ENCODE peak calls at places on chromosome 14, in eight cellular contexts. N is pancreas, Q is MM.1S, T is LNCaP clone FGC, B is stomach, A is cardiac muscle cell, V is psoas muscle, E is fibroblast of the aortic adventitia. C is an unnamed sample.

GRCh38 chr14:32366256-32366655 is 37.2 kb downstream of the AKAP6 start:
- DNase-seq in B (no peak), T (no peak), V (no peak), A (peak), E (peak), Q (no peak), N (no peak), C (peak)

GRCh38 chr14:98742001-98742400 is 530.0 kb downstream of the BCL11B start:
- DNase-seq in V (no peak), A (no peak), E (no peak), N (no peak), T (no peak), B (no peak), Q (no peak), C (no peak)

GRCh38 chr14:74085047-74085637 is 386 bp downstream of the LIN52 start:
- DNase-seq in A (peak), Q (peak), N (no peak), T (no peak), E (no peak), B (no peak), V (peak), C (no peak)

GRCh38 chr14:50932592-50933500 is 11.4 kb downstream of the PYGL start:
- DNase-seq in B (no peak), A (no peak), E (no peak), N (no peak), V (no peak), Q (no peak), T (no peak), C (no peak)

GRCh38 chr14:98137626-98138025 is 1134.4 kb downstream of the BCL11B start:
- DNase-seq in A (no peak), N (no peak), Q (no peak), E (no peak), T (no peak), V (no peak), B (no peak), C (no peak)

GRCh38 chr14:51776102-51776894 is 84.1 kb upstream of the GNG2 start:
- DNase-seq in B (no peak), Q (peak), E (peak), N (no peak), A (peak), V (peak), T (no peak), C (no peak)

GRCh38 chr14:97584528-97584927 is 787.3 kb downstream of the VRK1 start:
- DNase-seq in V (no peak), E (no peak), A (no peak), T (no peak), N (no peak), Q (no peak), B (no peak), C (no peak)

GRCh38 chr14:57205953-57206352 is 62.8 kb downstream of the EXOC5 start:
- DNase-seq in B (no peak), V (no peak), A (no peak), Q (no peak), T (no peak), E (no peak), N (no peak), C (no peak)

GRCh38 chr14:24067133-24068082 is 4.0 kb upstream of the CPNE6 start:
- DNase-seq in N (peak), V (no peak), Q (no peak), E (no peak), A (no peak), T (no peak), B (no peak), C (no peak)

GRCh38 chr14:100653409-100653808 is 66.2 kb upstream of the BEGAIN start:
- DNase-seq in Q (no peak), A (no peak), E (no peak), N (peak), B (no peak), V (no peak), T (no peak), C (no peak)
- TF ChIP-seq CTCF in Q (peak), A (peak), E (peak), N (peak), B (peak), V (peak), T (peak), C (peak)

DNA sequence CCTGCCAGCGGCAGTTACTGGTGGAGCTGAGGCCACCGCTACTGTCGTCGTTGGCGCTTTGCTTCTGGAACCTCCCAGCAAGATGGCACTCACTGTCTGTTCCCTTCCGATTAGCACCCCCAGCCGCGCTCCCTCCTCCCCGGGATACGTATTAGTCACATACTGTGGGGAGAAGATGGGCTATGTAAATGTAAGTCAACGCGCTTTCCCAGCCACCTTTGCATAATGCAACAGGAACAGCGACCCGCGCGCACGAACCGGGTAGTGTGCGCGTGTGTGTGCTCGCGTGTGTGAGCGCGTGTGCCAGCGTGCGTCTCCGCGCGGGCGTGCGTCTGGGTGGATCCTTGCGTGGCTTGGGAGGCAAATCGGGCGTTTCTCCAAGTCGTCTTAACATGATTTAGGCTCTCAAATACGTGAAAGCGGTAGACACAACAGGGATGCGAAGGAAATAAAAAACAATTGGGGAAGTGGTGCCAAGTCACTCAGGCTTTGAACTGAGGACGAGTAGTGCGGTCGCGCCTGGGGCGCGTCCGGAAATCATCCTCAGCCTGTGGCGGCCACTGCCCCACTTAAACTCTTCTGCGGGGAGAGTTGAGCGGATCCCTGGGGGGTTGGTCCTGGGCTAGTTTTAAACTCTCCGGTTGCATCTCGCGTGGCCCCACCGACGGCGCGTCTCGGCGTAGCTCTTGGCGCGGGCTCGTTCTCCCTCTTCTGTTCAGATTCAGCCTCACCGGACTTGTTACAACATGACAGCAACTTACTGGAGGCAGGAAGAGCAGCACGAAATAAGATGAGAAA is 1.8 kb downstream of the FLRT2 start:
- DNase-seq in V (peak), T (no peak), A (peak), E (peak), Q (no peak), N (peak), B (peak), C (no peak)
- H3K4me3 ChIP-seq in V (peak), T (no peak), A (peak), E (peak), Q (no peak), N (peak), B (peak), C (peak)

DNA sequence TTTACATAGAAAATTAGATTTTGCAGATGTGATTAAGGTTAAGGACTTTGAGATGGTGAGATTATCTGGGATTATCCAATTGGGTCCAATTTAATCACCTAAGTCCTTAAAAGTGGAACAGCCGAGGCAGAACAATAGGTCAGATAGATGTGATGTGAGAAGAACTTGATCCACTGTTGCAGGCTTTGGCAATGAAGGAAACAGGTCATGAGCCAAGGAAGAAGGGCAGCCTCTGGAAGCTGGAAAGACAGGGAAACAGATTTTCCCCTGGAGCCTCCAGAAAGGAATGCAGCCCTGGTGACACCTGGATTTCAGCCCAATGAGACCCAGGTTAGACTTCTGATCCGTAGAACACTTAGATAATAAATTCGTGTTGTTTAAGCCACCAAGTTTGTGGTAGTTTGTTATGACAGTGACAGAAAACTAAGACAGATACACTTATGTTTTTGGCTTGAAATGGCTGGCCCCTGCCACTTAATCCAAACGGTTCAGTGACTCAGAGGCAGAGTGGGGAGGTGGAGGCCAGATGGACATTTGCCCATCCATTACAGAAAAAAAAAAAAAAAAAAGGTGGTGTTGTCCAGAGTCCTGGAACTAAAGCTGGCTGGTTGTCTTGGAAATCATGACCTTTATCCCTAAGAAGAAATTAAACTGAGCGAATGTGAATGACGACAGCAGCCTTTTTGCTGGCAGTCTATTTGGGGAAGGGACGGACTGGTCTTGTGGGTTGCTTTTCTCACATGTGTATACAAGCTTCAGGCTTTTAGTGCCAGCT is 181.9 kb upstream of the NRXN3 start:
- DNase-seq in N (no peak), V (no peak), A (no peak), Q (no peak), B (no peak), E (peak), T (no peak), C (no peak)
- TF ChIP-seq CTCF in N (no peak), V (no peak), A (no peak), Q (no peak), B (no peak), E (no peak), T (no peak), C (no peak)

DNA sequence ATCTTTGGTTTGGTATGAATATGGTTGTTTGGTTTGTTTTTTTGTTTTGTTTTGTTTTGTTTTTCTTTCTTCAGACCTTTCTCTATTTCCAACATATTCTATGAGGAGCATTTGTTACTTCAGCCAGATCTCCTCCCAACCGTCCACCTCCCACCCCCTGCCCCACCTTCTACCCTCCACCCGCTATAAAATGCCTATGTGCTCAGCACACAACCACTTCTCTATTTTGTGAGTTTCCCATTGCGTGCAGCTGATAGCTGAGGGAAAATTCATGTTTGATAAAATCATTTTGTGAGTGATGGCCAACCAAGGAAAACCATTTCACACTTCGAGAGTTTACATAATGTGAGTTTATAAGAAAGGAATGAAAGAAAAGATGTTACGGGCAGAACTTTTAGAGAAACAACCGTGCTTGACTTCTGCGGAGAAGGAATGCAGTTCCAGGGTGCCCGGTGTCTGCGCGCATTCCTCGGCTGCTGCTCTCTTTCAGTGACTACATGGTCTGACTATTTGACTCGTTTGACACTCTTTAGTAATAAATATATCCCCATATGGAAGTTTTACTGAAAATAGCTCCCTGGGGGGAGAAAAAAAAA is 140.9 kb downstream of the EFCAB11 start:
- DNase-seq in B (no peak), T (no peak), Q (no peak), E (peak), A (peak), V (no peak), N (no peak), C (peak)
- H3K4me3 ChIP-seq in B (no peak), T (no peak), Q (no peak), E (peak), A (no peak), V (peak), N (no peak), C (no peak)

GRCh38 chr14:49654511-49654910 is 19.5 kb upstream of the DNAAF2 start:
- DNase-seq in N (no peak), T (no peak), E (no peak), V (no peak), Q (no peak), B (no peak), A (no peak), C (no peak)

DNA sequence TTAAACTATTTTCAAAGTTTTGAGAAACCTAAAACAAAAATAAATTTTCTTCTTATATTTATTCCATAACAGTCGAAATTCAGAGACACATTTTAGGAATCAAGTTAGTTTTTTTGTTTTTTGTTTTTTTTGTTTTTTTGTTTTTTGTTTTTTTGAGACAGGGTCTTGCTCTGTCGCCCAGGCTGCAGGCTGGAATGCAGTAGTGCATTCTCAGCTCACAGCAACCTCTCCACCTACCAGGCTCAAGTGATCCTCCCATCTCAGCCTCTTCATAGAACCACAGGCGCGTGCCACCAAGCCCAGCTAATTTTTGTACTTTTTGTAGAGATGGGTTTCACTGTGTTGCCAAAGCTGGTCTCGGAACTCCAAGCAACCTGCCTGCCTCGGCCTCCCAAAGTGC is 18.5 kb upstream of the DNAAF2 start:
- DNase-seq in A (no peak), B (no peak), Q (no peak), E (no peak), T (no peak), V (no peak), N (no peak), C (no peak)
- TF ChIP-seq CTCF in A (no peak), B (no peak), Q (no peak), E (no peak), T (no peak), V (no peak), N (no peak), C (no peak)

DNA sequence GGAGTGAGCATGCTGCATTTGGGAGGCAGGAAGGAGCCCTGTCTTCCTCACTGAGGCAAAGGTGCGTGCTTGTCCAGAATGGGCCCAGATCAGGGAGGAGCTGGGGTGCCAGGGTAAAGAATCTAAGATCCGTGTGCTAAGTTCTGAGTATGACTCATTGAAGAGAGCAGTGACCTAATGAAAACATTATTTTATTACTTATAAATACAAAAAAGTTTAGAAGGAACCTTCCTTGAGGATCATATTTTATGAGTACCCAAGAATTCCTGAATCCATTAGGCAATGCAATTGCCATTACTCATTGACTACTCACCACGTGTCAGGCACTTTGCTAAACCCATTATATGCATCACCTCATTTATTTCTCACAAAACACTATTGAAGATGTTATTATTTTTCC is 264.7 kb downstream of the EGLN3 start:
- DNase-seq in E (peak), N (no peak), T (no peak), A (no peak), V (no peak), B (no peak), Q (no peak), C (peak)
- H3K4me3 ChIP-seq in E (no peak), N (no peak), T (no peak), A (no peak), V (no peak), B (no peak), Q (no peak), C (no peak)

GRCh38 chr14:65827520-65827919 is 415.0 kb downstream of the FUT8 start:
- DNase-seq in Q (no peak), N (no peak), B (no peak), V (no peak), E (no peak), A (no peak), T (no peak), C (no peak)
- TF ChIP-seq CTCF in Q (no peak), N (no peak), B (no peak), V (no peak), E (no peak), A (no peak), T (peak), C (no peak)

DNA sequence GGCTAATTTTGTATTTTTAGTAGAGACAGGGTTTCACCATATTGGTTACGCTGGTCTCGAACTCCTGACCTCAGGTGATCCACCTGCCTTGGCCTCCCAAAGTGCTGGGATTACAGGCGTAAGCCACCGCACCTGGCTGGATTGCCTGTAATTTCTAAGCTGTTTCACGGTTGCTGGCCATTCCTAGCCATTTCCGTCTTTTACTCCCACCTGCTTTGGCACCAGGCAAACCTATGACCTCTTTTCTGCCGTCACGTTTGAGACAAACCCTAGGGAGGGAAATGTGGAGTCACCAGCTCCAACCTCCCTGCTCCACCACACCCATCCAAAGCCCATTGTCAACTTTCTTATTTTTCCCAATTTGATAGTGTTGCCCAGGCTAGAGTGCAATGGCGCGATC is 1.2 kb downstream of the GPR132 start:
- DNase-seq in E (no peak), B (no peak), Q (no peak), V (no peak), A (no peak), N (no peak), T (no peak), C (no peak)
- H3K4me3 ChIP-seq in E (no peak), B (peak), Q (no peak), V (peak), A (no peak), N (no peak), T (no peak), C (no peak)

C was measured in AG04449.